ENCODE peak calls at places on chromosomes 6 and 20, in four cellular contexts. V is endothelial cell of umbilical vein, K is heart right ventricle, T is PC-3. M is an unnamed sample. For H3K36me3, the result is how much of the 10 kb centered on the place peaks cover.

GRCh38 chr20:63508072-63508768 is 9.3 kb upstream of the EEF1A2 start:
- DNase-seq in V (no peak), K (no peak), T (no peak), M (no peak)

GRCh38 chr6:134310206-134310605 is 7.7 kb downstream of the SGK1 start:
- DNase-seq in V (no peak), K (no peak), T (no peak), M (peak)

GRCh38 chr6:166751051-166751595 is 124.1 kb upstream of the RPS6KA2 start:
- DNase-seq in V (no peak), K (no peak), T (no peak), M (peak)

GRCh38 chr20:51660741-51661608 is 107.2 kb downstream of the ATP9A start:
- DNase-seq in V (peak), K (no peak), T (peak), M (peak)

GRCh38 chr6:76972463-76972862 is 490.8 kb downstream of the HTR1B start:
- DNase-seq in V (no peak), K (no peak), T (no peak), M (no peak)

GRCh38 chr6:168711666-168712300 is 270.8 kb downstream of the SMOC2 start:
- DNase-seq in V (no peak), K (no peak), T (no peak), M (no peak)

GRCh38 chr6:158958504-158959386 is 41.3 kb downstream of the RSPH3 start:
- DNase-seq in V (no peak), K (no peak), T (no peak), M (no peak)

GRCh38 chr20:38139156-38139912 is 25.7 kb downstream of the TGM2 start:
- DNase-seq in V (no peak), K (no peak), T (no peak), M (no peak)

GRCh38 chr6:90714319-90714718 is 127.4 kb upstream of the MAP3K7 start:
- DNase-seq in V (no peak), K (no peak), T (no peak), M (no peak)

DNA sequence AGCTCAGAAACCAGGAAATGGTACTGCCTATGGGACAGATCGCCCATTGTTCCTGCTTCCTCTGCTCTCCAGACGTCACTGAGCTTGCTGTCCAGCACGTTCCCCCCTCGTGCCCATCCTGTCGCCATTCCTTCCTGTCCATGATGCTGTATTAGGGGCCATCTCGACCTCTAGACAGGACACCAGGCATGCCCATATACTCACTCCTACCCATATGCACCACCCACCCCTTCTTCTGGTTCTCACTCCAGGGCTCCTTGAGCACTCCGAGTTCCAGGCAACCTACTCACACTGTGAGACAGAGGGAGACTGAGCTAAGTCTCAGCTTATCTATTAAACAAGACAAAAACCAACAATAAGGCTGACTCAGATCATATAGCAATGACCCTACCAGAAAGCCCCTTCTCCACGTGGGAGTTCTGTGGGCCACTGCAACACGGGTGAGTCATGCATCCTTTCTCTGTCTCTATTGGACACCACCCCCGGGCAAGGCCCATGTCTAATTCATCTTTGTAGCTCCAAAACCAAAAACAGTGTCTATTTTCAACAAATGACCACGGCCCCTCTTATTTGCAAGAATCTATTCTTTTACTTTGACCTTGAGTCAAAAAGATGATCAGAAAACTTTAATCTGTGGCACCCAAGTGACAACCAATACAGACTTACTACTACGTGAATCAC is 65.7 kb downstream of the PSMG4 start:
- DNase-seq in V (peak), K (no peak), T (peak), M (peak)
- H3K27ac ChIP-seq in V (peak), K (no peak), T (peak), M (peak)

GRCh38 chr20:59033616-59034165 is 1.6 kb upstream of the ATP5F1E start:
- DNase-seq in V (no peak), K (no peak), T (no peak), M (no peak)

GRCh38 chr20:59032023-59032712 is at the start of gene ATP5F1E:
- DNase-seq in V (peak), K (peak), T (peak), M (peak)

GRCh38 chr20:59032713-59033059 is 551 bp upstream of the ATP5F1E start:
- DNase-seq in V (no peak), K (no peak), T (peak), M (no peak)

GRCh38 chr20:59031326-59032022 is 661 bp downstream of the ATP5F1E start:
- DNase-seq in V (peak), K (no peak), T (peak), M (no peak)

GRCh38 chr20:59033093-59033492 is 958 bp upstream of the ATP5F1E start:
- DNase-seq in V (no peak), K (no peak), T (no peak), M (no peak)
- H3K36me3 ChIP-seq in V (under half), K (under half), T (half or more), M (under half)

GRCh38 chr6:135438907-135439535 is 58.5 kb downstream of the AHI1 start:
- DNase-seq in V (peak), K (no peak), T (peak), M (peak)
- TF ChIP-seq CTCF in V (peak), K (peak), T (peak), M (peak)

DNA sequence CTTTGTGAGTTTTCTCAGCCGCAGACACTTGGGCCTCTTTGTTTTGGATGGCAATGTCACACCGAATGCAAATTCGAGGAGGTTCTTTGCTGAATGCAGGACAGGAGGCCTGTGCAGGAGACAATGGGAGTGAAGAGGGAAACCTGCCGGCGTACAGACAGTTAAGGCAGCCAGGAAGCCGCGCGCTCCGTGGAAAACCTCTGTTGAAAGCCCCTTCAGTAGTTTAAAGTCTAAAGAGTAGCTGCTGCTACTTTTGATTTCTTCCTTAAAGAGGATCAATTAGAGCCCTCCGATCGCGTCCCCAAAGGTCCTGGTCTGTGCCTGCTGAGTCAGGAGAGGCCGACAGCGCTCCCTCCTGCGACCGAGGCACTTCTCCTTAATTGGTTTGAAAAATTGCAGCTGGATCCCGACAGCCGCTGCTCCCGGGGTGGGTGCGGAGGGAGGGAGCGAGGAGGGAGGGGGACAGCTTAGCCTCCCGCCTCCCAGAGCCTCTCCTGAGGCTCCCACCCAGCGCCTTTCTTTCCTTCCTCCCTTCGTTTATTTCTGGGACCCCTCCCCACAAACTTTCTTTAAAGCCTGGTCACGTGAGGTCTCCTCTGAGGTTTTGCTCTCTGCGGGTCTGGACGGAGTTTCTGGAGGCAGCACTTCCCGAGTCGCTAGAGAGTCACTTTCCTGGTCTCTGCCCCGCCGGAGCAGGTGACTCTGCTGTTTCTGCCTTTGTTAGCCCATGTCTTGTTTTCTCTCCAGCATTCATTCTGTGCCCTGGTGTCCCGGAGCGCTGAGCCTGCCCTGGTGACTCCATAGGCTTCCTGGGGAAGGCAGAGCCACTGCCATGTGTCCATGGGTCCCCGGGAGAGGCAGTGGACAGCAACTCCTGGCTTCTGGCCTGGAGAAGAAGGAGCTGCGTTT is 22.3 kb upstream of the RPP40 start:
- DNase-seq in V (peak), K (peak), T (no peak), M (peak)
- H3K27ac ChIP-seq in V (peak), K (no peak), T (no peak), M (no peak)

GRCh38 chr20:57396638-57397003 is 5.4 kb downstream of the RBM38 start:
- DNase-seq in V (no peak), K (no peak), T (no peak), M (no peak)

GRCh38 chr20:57394087-57395082 is 3.2 kb downstream of the RBM38 start:
- DNase-seq in V (no peak), K (no peak), T (no peak), M (no peak)

GRCh38 chr20:57397004-57397692 is 6.0 kb downstream of the RBM38 start:
- DNase-seq in V (no peak), K (no peak), T (no peak), M (no peak)

GRCh38 chr20:57396212-57396611 is 5.0 kb downstream of the RBM38 start:
- DNase-seq in V (no peak), K (no peak), T (no peak), M (no peak)

DNA sequence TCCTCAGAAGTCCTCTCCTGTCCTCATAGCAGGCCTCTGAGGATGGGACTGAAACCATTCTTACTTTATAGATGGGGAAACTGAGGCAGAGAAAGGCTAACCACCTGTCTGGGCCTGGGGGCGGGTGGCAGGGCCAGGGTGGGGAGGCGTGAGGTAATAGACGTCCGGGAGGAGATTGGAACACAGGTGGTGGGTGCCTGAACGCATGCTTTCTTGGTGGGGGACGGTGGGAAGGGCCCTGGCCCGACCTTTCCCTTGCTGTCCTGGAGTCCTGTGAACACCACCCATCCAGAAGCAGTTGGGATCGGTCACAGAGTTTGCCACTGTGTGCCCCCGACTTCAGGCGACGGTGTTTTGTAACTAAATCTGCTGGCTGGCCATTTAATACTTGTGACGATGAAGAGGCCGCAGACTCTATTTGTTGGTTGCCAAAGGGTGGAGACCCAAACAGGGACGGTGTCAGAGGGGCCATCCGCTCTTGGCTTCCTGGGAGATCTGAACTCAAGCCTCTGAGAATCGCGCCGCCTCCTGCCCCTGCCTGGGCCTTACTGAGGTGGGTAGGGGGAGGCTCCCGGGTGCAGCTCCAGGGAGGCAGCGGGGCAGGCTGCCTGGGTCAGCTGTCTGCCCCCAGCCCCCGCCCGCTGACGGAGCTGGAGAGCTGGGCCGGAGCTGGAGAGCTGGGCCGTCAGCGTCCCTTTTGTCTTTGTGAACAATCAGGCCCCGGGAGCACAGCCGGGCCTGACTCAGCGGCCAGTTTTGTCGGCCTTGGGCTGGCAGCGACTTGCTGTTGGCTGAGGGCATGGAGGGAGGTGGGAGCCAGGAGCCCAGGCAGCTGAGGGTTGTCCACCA is 4.1 kb downstream of the RBM38 start:
- DNase-seq in V (peak), K (peak), T (no peak), M (no peak)
- H3K36me3 ChIP-seq in V (under half), K (under half), T (under half), M (under half)

DNA sequence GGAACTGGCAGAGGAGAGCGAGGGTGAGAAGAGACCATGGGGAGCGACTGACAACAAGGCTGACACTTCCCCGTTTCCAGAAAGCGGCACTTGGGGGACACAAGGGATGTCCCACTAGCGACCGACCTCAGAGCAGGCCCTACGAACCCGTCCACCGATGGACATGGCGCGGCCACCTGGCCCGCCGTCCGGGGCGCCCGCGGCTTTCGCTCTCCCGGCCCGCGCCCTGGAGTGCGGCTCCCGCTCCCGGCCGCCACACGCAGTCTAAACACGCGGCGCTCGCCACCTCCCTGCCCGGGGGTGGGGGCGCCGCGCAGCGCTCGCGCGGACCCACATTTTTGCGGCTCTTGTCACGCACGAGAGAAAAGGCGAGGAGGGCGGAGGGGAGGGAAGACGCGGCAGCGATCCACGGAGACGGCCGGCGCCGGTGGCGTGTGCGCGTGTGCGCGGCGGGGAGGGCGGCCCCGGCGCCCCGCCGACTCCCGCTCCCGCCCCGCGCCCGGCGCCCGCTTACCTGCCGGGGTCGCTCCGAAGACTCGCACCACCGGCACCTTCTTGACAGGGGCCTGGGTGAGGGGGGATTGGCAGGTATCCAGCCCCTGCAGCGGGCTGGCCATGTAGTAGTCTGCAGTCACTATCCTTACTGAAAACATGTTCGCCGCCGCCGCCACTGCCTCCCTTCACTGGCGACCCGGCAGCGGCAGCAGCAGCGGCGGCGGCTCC is 621 bp downstream of the REV3L start:
- DNase-seq in V (peak), K (peak), T (no peak), M (peak)
- TF ChIP-seq CTCF in V (no peak), K (peak), T (no peak), M (no peak)

DNA sequence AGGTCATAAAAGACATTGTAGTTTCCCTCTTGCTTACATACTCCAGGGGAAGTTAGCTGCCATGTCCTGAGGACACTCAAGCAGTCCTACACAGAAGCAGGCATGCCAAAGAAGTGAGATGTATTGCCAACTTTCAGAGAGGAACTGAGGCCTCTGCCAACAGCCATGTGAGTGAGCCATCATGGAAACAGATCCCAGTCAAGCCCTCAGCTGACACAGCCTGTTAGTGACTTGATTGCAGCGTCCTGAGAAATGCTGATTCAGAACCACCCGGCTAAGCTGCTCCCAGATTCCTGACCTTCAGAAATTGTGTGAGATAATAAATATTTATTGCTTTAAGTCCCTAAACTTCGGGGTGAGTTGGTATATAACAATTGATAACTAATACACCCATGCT is 38.1 kb downstream of the GSTA2 start:
- DNase-seq in V (no peak), K (no peak), T (peak), M (no peak)
- H3K27ac ChIP-seq in V (no peak), K (no peak), T (peak), M (no peak)

GRCh38 chr20:17675519-17676377 is 6.3 kb downstream of the RRBP1 start:
- DNase-seq in V (no peak), K (no peak), T (no peak), M (no peak)

GRCh38 chr20:17673082-17673481 is 9.0 kb downstream of the RRBP1 start:
- DNase-seq in V (no peak), K (no peak), T (no peak), M (no peak)

GRCh38 chr20:17676942-17677341 is 5.1 kb downstream of the RRBP1 start:
- DNase-seq in V (no peak), K (no peak), T (no peak), M (no peak)

GRCh38 chr20:17676378-17676759 is 5.7 kb downstream of the RRBP1 start:
- DNase-seq in V (no peak), K (no peak), T (no peak), M (no peak)

DNA sequence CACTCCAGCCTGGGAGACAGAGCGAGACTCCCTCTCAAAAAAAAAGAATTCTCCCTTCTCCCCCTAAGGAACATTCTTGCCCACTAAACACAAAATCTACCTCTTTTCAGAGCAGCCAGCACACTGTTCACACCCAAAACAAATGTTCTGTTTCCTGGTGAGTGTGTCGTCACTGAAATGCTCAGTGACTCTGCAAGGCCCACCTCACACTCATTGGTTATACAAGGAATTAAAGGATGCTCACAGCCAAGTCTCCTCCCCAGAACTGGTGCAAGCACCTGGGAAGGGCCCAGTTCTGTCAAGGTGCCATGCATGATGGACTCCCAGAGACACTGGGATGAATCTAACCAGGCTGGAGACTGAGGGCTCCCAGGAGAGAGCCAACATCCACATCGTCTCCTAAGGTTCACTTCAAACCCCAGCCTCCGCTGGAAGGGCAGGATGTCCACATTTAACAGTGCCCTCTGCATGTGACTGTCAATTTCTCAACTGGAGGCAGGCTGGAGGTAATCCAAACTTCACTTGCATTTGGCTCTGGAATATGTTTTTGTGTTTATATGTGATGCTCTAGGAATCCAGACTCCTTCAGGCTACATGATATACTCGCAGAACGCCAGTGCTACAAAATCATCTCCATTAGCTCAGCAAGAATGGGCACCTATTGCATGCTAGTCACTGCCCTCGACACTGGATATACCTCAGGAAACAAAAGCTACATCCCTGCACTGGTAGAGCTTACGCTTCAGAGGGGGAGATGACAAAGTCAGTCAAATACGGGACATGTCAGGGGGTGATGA is 7.1 kb downstream of the RRBP1 start:
- DNase-seq in V (no peak), K (no peak), T (no peak), M (no peak)
- H3K36me3 ChIP-seq in V (under half), K (under half), T (under half), M (under half)

M was measured in brain microvascular endothelial cell.